ENCODE peak calls at places on chromosomes 5 and 9, in nine cellular contexts. V is activated B cell treated with CpG ODN at 0.5 μM for 24 hours, G is right atrium auricular region, U is GM12865, M is left ventricle myocardium inferior, N is endothelial cell, H is breast epithelium, K is fibroblast of pulmonary artery, J is kidney epithelial cell. W is an unnamed sample.

GRCh38 chr5:160064979-160065619 is 54.2 kb downstream of the PWWP2A start:
- DNase-seq in K (no peak), H (no peak), G (no peak), V (no peak), M (no peak), U (no peak), J (no peak), N (no peak), W (no peak)

GRCh38 chr9:93168581-93168980 is 15.4 kb upstream of the WNK2 start:
- DNase-seq in V (no peak), U (no peak), H (no peak), K (no peak), N (no peak), M (no peak), G (no peak), J (no peak), W (no peak)

GRCh38 chr5:112914584-112914983 is 7.4 kb downstream of the REEP5 start:
- DNase-seq in G (no peak), J (no peak), M (no peak), U (no peak), K (peak), N (no peak), V (no peak), H (no peak), W (no peak)

GRCh38 chr9:13034696-13035006 is 244.8 kb downstream of the MPDZ start:
- DNase-seq in U (no peak), J (no peak), M (no peak), V (no peak), K (no peak), G (no peak), H (no peak), N (no peak), W (no peak)

GRCh38 chr9:98329904-98330303 is 74.5 kb upstream of the TBC1D2 start:
- DNase-seq in K (no peak), U (no peak), V (no peak), N (no peak), J (no peak), H (no peak), G (no peak), M (no peak), W (no peak)

GRCh38 chr9:22976454-22976853 is 529.8 kb downstream of the DMRTA1 start:
- DNase-seq in K (peak), N (no peak), H (no peak), G (no peak), M (no peak), J (no peak), V (no peak), U (no peak), W (no peak)

GRCh38 chr5:1172670-1173404 is 28.6 kb upstream of the SLC6A19 start:
- DNase-seq in G (no peak), H (no peak), N (no peak), K (no peak), V (no peak), U (no peak), J (no peak), M (no peak), W (no peak)

GRCh38 chr5:33311893-33312292 is 128.9 kb upstream of the TARS1 start:
- DNase-seq in G (no peak), J (peak), M (no peak), H (no peak), N (no peak), K (peak), V (no peak), U (no peak), W (no peak)

GRCh38 chr5:73312146-73312871 is 136.3 kb downstream of the FOXD1 start:
- DNase-seq in J (peak), V (no peak), K (peak), G (no peak), M (no peak), N (no peak), U (peak), H (no peak), W (no peak)

GRCh38 chr5:147688965-147689364 is 93.6 kb downstream of the JAKMIP2 start:
- DNase-seq in V (no peak), U (no peak), J (no peak), H (no peak), M (no peak), G (no peak), K (peak), N (no peak), W (no peak)

GRCh38 chr5:66348387-66349125 is 204.5 kb downstream of the SREK1 start:
- DNase-seq in M (no peak), K (no peak), N (no peak), J (no peak), U (no peak), G (no peak), H (no peak), V (no peak), W (no peak)

GRCh38 chr9:116765009-116765408 is 77.9 kb downstream of the TRIM32 start:
- DNase-seq in J (no peak), K (no peak), N (no peak), V (no peak), H (no peak), G (no peak), U (no peak), M (no peak), W (no peak)

GRCh38 chr5:145854651-145855258 is 18.1 kb downstream of the GRXCR2 start:
- DNase-seq in N (no peak), U (no peak), V (no peak), M (no peak), J (peak), G (no peak), H (no peak), K (peak), W (no peak)

GRCh38 chr9:110031511-110032173 is 176.3 kb downstream of the C9orf152 start:
- DNase-seq in M (no peak), H (no peak), G (no peak), U (no peak), J (peak), V (no peak), N (no peak), K (peak), W (no peak)

GRCh38 chr5:113526421-113526820 is 12.9 kb downstream of the YTHDC2 start:
- DNase-seq in M (no peak), U (no peak), K (peak), H (no peak), G (no peak), J (no peak), V (no peak), N (no peak), W (no peak)

GRCh38 chr5:55575815-55576583 is 41.2 kb upstream of the PLPP1 start:
- DNase-seq in N (no peak), U (no peak), K (peak), H (no peak), V (no peak), J (no peak), G (no peak), M (no peak), W (no peak)

GRCh38 chr9:88532320-88532719 is 2.7 kb upstream of the NXNL2 start:
- DNase-seq in K (peak), M (peak), U (no peak), H (no peak), V (no peak), G (no peak), J (peak), N (peak), W (no peak)

GRCh38 chr9:91580136-91580535 is 156.5 kb upstream of the NFIL3 start:
- DNase-seq in N (no peak), V (no peak), J (no peak), G (no peak), U (no peak), M (no peak), K (peak), H (no peak), W (no peak)

GRCh38 chr9:83013261-83013610 is 49.7 kb downstream of the RASEF start:
- DNase-seq in U (no peak), J (no peak), V (no peak), H (no peak), K (no peak), N (no peak), M (no peak), G (no peak), W (no peak)

GRCh38 chr9:9791621-9792020 is 821.2 kb downstream of the PTPRD start:
- DNase-seq in H (no peak), G (no peak), J (peak), M (no peak), U (peak), K (peak), N (no peak), V (no peak), W (no peak)

GRCh38 chr5:74725331-74725730 is 40.3 kb downstream of the HEXB start:
- DNase-seq in U (no peak), K (no peak), J (no peak), H (no peak), N (no peak), V (no peak), M (no peak), G (no peak), W (no peak)

GRCh38 chr5:154628685-154629084 is 126.5 kb upstream of the LARP1 start:
- DNase-seq in J (no peak), N (no peak), V (no peak), M (no peak), G (no peak), K (no peak), H (no peak), U (no peak), W (no peak)

GRCh38 chr5:55062039-55062779 is 38.2 kb downstream of the GZMK start:
- DNase-seq in U (peak), M (no peak), J (no peak), N (no peak), K (no peak), G (no peak), H (no peak), V (no peak), W (no peak)

GRCh38 chr9:119533509-119533908 is 164.3 kb upstream of the BRINP1 start:
- DNase-seq in V (no peak), H (no peak), U (no peak), N (no peak), K (no peak), M (no peak), G (no peak), J (no peak), W (peak)

GRCh38 chr5:15790446-15791005 is 290.5 kb downstream of the FBXL7 start:
- DNase-seq in N (no peak), M (no peak), J (no peak), H (no peak), K (no peak), G (no peak), V (no peak), U (no peak), W (no peak)

GRCh38 chr9:83013867-83014605 is 48.9 kb downstream of the RASEF start:
- DNase-seq in G (no peak), U (no peak), V (no peak), H (no peak), J (no peak), K (no peak), M (no peak), N (no peak), W (no peak)

GRCh38 chr5:142881076-142881466 is 110.9 kb downstream of the ARHGAP26 start:
- DNase-seq in V (no peak), M (no peak), G (no peak), U (peak), J (no peak), N (no peak), K (peak), H (no peak), W (no peak)

GRCh38 chr5:81140942-81141341 is 92.2 kb upstream of the CKMT2 start:
- DNase-seq in H (no peak), M (peak), G (no peak), N (no peak), K (peak), V (no peak), J (no peak), U (no peak), W (no peak)

GRCh38 chr5:180720501-180720900 is 19.4 kb downstream of the OR2Y1 start:
- DNase-seq in H (no peak), V (no peak), N (no peak), K (no peak), G (no peak), M (no peak), J (no peak), U (no peak), W (no peak)

GRCh38 chr5:143198332-143198731 is 205.2 kb downstream of the NR3C1 start:
- DNase-seq in H (no peak), V (no peak), U (no peak), J (no peak), K (no peak), N (no peak), M (no peak), G (no peak), W (no peak)

GRCh38 chr5:96142786-96143434 is 181.3 kb upstream of the ELL2 start:
- DNase-seq in K (peak), V (no peak), N (no peak), H (no peak), G (no peak), U (no peak), M (no peak), J (no peak), W (no peak)

GRCh38 chr9:91177661-91178280 is 183.9 kb downstream of the AUH start:
- DNase-seq in J (no peak), N (no peak), M (no peak), H (no peak), G (peak), V (no peak), U (no peak), K (no peak), W (peak)

GRCh38 chr9:96674914-96675538 is 19.9 kb upstream of the PRXL2C start:
- DNase-seq in G (no peak), U (no peak), J (no peak), H (no peak), K (peak), M (no peak), N (no peak), V (no peak), W (no peak)

GRCh38 chr5:96657068-96657467 is 5.1 kb upstream of the CAST start:
- DNase-seq in N (no peak), K (peak), U (peak), H (no peak), J (peak), M (no peak), G (peak), V (no peak), W (no peak)

GRCh38 chr5:134510970-134511795 is 14.3 kb upstream of the JADE2 start:
- DNase-seq in K (peak), M (no peak), N (no peak), H (no peak), G (no peak), U (peak), J (peak), V (no peak), W (no peak)

GRCh38 chr9:95820076-95820475 is 55.4 kb upstream of the ERCC6L2 start:
- DNase-seq in M (no peak), U (no peak), N (no peak), K (no peak), V (no peak), H (no peak), G (no peak), J (no peak), W (no peak)

GRCh38 chr5:167936944-167937627 is 354.4 kb upstream of the WWC1 start:
- DNase-seq in U (no peak), N (no peak), G (no peak), K (no peak), M (no peak), J (no peak), V (no peak), H (no peak), W (no peak)

GRCh38 chr5:177036921-177037320 is 14.4 kb downstream of the ZNF346 start:
- DNase-seq in N (no peak), J (no peak), K (no peak), H (no peak), U (no peak), M (no peak), G (no peak), V (no peak), W (no peak)

DNA sequence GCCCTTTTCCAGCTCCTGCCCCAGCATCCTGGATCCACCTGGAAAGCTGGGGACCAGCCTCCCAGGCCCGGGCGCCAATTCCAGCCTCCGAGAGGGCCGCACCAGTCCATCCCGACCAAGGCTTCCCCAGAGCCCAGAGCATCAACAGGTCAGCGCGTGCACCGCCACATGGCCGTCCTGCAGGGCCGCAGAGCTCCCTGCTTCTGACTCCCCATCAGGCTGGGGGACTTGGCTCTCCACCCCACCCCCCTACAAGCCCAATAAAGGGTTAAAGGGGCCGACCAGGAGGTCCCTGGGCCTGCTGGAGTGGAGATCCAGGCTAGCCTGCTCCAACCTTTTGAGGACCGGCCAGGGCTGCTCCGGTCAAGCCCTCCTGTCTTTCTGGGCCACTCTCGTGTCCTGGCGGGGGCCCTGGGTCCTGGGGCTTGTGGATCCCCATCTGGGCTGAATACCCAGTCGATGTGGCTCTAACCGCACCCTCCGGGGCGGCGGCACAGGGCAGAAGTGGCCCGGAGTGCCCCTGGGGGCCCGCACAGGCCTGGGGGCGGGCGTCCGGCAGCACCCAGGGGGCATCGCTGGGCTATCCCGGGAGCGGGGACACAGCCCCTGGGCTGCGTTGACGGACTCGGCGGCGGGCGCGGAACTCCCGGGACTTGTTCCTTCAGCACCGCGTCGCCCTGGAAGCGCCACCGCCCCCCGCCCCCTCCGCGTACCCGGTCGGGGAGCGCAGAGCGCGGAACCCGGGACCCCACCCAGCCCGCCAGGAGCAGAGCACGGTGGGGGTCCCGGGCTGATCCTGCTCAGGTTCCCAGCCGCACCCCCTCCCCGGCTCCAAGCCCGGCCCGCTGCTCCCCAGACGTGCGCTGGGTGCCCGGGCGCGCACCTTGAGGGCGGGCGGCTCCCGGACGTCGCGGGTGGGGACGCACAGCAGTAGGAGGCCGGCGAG is 590 bp downstream of the ENTPD2 start:
- DNase-seq in N (no peak), G (no peak), U (no peak), V (no peak), H (no peak), K (no peak), J (no peak), M (no peak), W (no peak)
- TF ChIP-seq CTCF in N (no peak), G (no peak), U (no peak), V (no peak), H (no peak), K (no peak), J (no peak), M (no peak), W (no peak)

DNA sequence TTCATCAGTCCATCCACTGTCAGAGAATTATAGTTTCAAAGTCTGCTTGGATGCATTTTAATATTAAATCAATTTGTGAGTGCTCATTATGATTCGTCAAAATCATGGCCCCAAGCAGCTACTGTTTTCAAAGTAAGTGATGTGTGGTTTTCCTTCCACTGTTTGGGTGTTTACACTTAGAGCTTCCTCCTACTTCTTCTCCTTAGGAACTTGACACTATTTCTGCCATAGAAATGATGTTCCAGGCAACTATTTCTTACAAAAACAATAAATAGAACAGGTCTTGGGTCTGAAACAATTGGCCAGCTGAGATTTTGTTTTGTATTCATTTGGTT is 132.8 kb upstream of the RAI14 start:
- DNase-seq in U (no peak), H (no peak), M (no peak), N (no peak), K (no peak), G (no peak), J (no peak), V (no peak), W (no peak)
- TF ChIP-seq CTCF in U (no peak), H (no peak), M (no peak), N (peak), K (no peak), G (no peak), J (no peak), V (no peak), W (no peak)

GRCh38 chr5:109373932-109374331 is 35.8 kb downstream of the PJA2 start:
- DNase-seq in J (no peak), K (no peak), N (no peak), M (no peak), H (no peak), V (no peak), G (no peak), U (no peak), W (no peak)

GRCh38 chr5:109378095-109378494 is 31.7 kb downstream of the PJA2 start:
- DNase-seq in U (no peak), N (no peak), G (no peak), H (no peak), V (no peak), K (no peak), J (no peak), M (no peak), W (no peak)

GRCh38 chr5:109370343-109370742 is 39.4 kb downstream of the PJA2 start:
- DNase-seq in N (no peak), H (no peak), G (no peak), K (no peak), U (no peak), M (no peak), J (no peak), V (no peak), W (no peak)

DNA sequence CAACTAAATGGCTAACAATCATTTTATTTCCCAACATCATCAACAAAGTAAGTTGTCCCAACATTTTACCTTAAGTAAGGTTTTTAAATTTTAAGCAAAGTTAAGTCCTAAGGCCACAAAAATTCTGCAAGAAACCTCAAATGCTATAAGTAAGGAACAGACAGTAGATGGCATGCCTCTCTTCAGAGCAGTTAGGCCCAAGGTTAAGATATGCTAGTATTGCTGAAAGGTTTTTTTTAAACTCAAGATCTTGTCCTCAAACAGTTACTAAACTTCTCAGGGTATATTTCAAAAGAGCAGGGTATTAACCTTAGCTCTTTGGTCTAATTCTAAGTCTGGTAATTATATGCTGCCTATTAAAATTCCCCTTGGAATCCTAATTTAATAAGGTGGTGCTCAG is 35.1 kb downstream of the PJA2 start:
- DNase-seq in U (no peak), N (no peak), M (no peak), K (no peak), H (no peak), V (no peak), J (no peak), G (no peak), W (no peak)
- TF ChIP-seq CTCF in U (no peak), N (no peak), M (no peak), K (peak), H (no peak), V (no peak), J (no peak), G (no peak), W (no peak)

DNA sequence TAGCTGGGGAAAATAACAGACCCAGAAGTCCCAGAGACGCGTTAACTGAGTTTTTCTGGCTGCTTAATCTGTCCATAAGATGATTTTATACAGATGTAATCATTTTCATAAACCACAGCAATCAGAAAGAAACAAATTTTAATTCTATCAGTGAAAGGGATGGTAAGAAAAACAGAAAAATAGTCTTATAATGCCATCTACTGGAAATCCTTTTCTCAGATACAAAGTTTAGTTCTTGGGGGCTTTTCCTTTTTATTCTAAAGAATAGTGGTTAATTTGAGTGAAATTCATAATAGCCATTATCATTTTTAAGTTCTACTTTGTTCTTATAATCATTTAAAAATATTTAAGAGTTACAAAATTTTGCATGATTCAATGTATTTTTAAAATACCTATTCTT is 44.4 kb downstream of the DROSHA start:
- DNase-seq in U (no peak), G (no peak), M (no peak), N (no peak), K (no peak), H (no peak), J (no peak), V (no peak), W (no peak)
- TF ChIP-seq CTCF in U (no peak), G (no peak), M (no peak), N (no peak), K (no peak), H (no peak), J (no peak), V (no peak), W (peak)

DNA sequence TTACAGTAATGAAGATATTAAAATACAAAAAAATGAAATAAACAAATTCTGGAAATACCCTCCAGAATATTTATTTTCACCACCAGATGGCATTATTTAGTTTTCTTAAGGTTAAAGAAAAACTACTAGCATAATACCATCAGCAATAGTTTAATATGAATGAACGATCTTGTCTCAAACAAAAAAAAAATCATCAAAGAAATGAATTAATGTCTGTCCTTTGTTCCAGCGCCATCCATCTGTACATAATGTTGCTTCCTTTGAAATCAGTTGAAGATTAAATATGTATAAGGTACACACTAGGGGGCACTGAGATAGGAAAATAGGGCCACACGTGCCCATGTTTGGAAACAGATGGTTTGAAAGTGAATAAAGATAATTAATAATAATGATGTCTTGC is 84.9 kb upstream of the SLCO6A1 start:
- DNase-seq in V (no peak), H (no peak), K (peak), U (peak), M (no peak), G (no peak), N (no peak), J (no peak), W (no peak)
- TF ChIP-seq CTCF in V (no peak), H (peak), K (peak), U (no peak), M (peak), G (no peak), N (peak), J (peak), W (peak)